ENCODE peak calls at places on chromosomes 13 and 19, in four cellular contexts. W, E, K and C are unnamed samples.

GRCh38 chr13:108897955-108898354 is 268.5 kb downstream of the MYO16 start:
- DNase-seq in W (no peak), E (no peak), K (peak), C (no peak)

GRCh38 chr13:43331676-43332075 is 308.3 kb downstream of the DNAJC15 start:
- DNase-seq in K (no peak), W (no peak), E (peak), C (no peak)

GRCh38 chr19:42306646-42307045 is 4.2 kb upstream of the PAFAH1B3 start:
- DNase-seq in E (no peak), W (no peak), K (no peak), C (no peak)

GRCh38 chr19:18856385-18857126 is 24.8 kb downstream of the UPF1 start:
- DNase-seq in W (no peak), E (peak), K (peak), C (peak)

GRCh38 chr19:49957262-49957915 is 3.6 kb downstream of the SIGLEC11 start:
- DNase-seq in W (no peak), K (no peak), E (no peak), C (no peak)

GRCh38 chr19:13023666-13024065 is 28.4 kb downstream of the NFIX start:
- DNase-seq in W (no peak), E (peak), K (peak), C (no peak)

GRCh38 chr19:52248256-52248655 is 21.1 kb upstream of the ZNF766 start:
- DNase-seq in W (no peak), K (peak), E (peak), C (peak)

GRCh38 chr19:11736696-11737095 is 2.0 kb downstream of the ZNF823 start:
- DNase-seq in W (no peak), E (peak), K (peak), C (peak)

GRCh38 chr19:51440846-51441409 is 17.3 kb downstream of the SIGLEC8 start:
- DNase-seq in K (no peak), W (no peak), E (no peak), C (peak)

GRCh38 chr19:35037716-35038622 is 3.6 kb upstream of the HPN start:
- DNase-seq in E (peak), W (no peak), K (peak), C (no peak)

GRCh38 chr13:29674532-29674931 is 79.0 kb upstream of the SLC7A1 start:
- DNase-seq in K (peak), E (peak), W (no peak), C (peak)

GRCh38 chr13:33353646-33354045 is 68.1 kb upstream of the STARD13 start:
- DNase-seq in K (no peak), E (no peak), W (no peak), C (no peak)

GRCh38 chr19:575527-576506 is 3.4 kb downstream of the BSG start:
- DNase-seq in E (peak), W (no peak), K (peak), C (peak)

GRCh38 chr19:2461751-2462634 is 5.2 kb upstream of the LMNB2 start:
- DNase-seq in E (peak), W (no peak), K (peak), C (peak)
- TF ChIP-seq CTCF in E (peak), W (peak), K (peak), C (peak)

GRCh38 chr19:14871619-14872230 is 14.2 kb downstream of the OR7A17 start:
- DNase-seq in K (peak), W (no peak), E (peak), C (no peak)
- TF ChIP-seq CTCF in K (peak), W (peak), E (peak), C (peak)

DNA sequence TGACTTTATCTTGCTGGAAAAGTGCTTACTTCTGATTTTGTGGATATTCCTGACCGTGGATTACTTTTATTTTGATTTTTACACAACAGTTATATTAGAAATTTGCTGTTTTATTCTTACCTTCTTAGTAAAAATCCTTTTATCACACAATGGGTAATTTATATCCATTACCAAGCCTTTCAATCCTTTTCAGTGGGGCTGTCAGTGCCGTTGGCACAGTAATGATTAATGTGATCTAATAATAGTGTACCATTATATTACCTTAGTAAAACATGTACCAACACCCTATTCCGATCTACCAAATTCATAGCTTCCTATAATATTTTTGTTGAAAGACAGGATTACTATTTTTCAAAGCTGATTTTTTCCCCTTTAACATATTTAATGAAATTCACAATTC is 87.3 kb upstream of the ZNF536 start:
- DNase-seq in E (no peak), W (no peak), K (no peak), C (no peak)
- TF ChIP-seq CTCF in E (no peak), W (no peak), K (no peak), C (no peak)

DNA sequence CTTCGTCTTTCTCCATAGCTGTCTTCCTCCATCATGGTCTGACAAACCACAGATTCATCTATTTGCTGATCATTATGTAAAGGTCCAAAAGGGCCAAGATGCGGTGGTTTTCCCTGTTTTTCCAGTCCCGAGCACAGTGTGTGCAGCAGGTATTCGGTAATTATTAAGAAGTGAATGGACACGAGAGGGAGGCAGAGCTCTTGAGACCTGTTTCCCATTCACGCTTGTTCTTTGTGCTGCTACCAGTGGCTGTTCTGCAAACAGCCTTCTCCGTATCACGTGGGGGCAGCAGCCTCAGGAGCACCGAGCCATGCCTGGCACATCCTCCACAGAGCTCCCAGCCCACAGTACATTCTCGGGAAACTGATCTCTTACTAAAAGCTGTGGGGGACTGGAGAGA is 50.3 kb downstream of the CCDC70 start:
- DNase-seq in E (no peak), W (no peak), K (no peak), C (no peak)
- TF ChIP-seq CTCF in E (no peak), W (no peak), K (no peak), C (no peak)

GRCh38 chr13:44437356-44438233 is 64.0 kb downstream of the SERP2 start:
- DNase-seq in E (peak), W (no peak), K (peak), C (peak)
- TF ChIP-seq CTCF in E (peak), W (peak), K (peak), C (peak)

GRCh38 chr13:24360106-24360505 is 50.7 kb downstream of the C1QTNF9 start:
- DNase-seq in W (no peak), E (no peak), K (no peak), C (no peak)
- TF ChIP-seq CTCF in W (no peak), E (no peak), K (no peak), C (no peak)

DNA sequence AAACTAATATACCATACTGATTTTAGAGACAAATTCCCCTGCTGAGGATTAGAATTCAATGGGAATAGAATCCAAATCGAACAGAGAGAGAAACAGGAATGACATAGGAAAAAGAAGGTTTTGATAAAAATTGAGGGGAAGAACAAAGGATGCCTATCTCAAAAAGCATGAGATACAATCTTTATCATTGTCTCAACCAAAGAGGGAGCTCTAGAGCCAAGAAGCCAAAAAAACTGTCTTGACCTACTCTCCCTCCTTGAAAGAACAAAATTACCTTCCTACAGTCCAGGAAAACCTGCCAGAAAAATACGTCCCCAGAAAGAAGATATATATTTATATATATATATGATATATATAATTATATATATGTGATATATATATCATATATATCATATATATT is 39.2 kb upstream of the MIR17HG start:
- DNase-seq in E (no peak), W (no peak), K (no peak), C (no peak)
- TF ChIP-seq CTCF in E (no peak), W (peak), K (no peak), C (no peak)

GRCh38 chr13:104534847-104535246 is 1468.6 kb upstream of the SLC10A2 start:
- DNase-seq in W (no peak), K (no peak), E (no peak), C (no peak)
- TF ChIP-seq CTCF in W (peak), K (no peak), E (no peak), C (peak)

GRCh38 chr13:19864339-19865309 is 1.2 kb upstream of the ZMYM5 start:
- DNase-seq in E (peak), K (peak), W (no peak), C (peak)
- TF ChIP-seq CTCF in E (peak), K (peak), W (peak), C (peak)